ENCODE peak calls at places on chromosomes 6 and 20, in four cellular contexts. One of them, this sample, is unnamed.

GRCh38 chr20:31566658-31567379 is 38.3 kb upstream of the ID1 start:
- DNase-seq in tibial artery: no peak
- DNase-seq in adipocyte: no peak
- DNase-seq in choroid plexus epithelial cell: no peak
- DNase-seq in this sample: no peak

GRCh38 chr6:13715444-13715883 is 3.8 kb upstream of the RANBP9 start:
- DNase-seq in tibial artery: no peak
- DNase-seq in adipocyte: no peak
- DNase-seq in choroid plexus epithelial cell: no peak
- DNase-seq in this sample: peak

GRCh38 chr6:7998103-7998725 is 66.0 kb downstream of the BLOC1S5 start:
- DNase-seq in tibial artery: no peak
- DNase-seq in adipocyte: peak
- DNase-seq in choroid plexus epithelial cell: peak
- DNase-seq in this sample: peak

GRCh38 chr6:108118359-108118724 is 43.8 kb upstream of the OSTM1 start:
- DNase-seq in tibial artery: no peak
- DNase-seq in adipocyte: no peak
- DNase-seq in choroid plexus epithelial cell: no peak
- DNase-seq in this sample: no peak

GRCh38 chr6:44076366-44077200 is 50.7 kb downstream of the MRPL14 start:
- DNase-seq in tibial artery: no peak
- DNase-seq in adipocyte: no peak
- DNase-seq in choroid plexus epithelial cell: no peak
- DNase-seq in this sample: peak

GRCh38 chr6:6971369-6971768 is 136.4 kb upstream of the RREB1 start:
- DNase-seq in tibial artery: no peak
- DNase-seq in adipocyte: no peak
- DNase-seq in choroid plexus epithelial cell: no peak
- DNase-seq in this sample: no peak

GRCh38 chr6:9862603-9863167 is 552.2 kb downstream of the TFAP2A start:
- DNase-seq in tibial artery: no peak
- DNase-seq in adipocyte: no peak
- DNase-seq in choroid plexus epithelial cell: no peak
- DNase-seq in this sample: no peak

GRCh38 chr6:143564484-143565017 is 53.0 kb upstream of the FUCA2 start:
- DNase-seq in tibial artery: no peak
- DNase-seq in adipocyte: no peak
- DNase-seq in choroid plexus epithelial cell: no peak
- DNase-seq in this sample: no peak

GRCh38 chr6:159037746-159038290 is 7.0 kb downstream of the TAGAP start:
- DNase-seq in tibial artery: no peak
- DNase-seq in adipocyte: no peak
- DNase-seq in choroid plexus epithelial cell: no peak
- DNase-seq in this sample: no peak

GRCh38 chr6:13924949-13925881 is at the start of gene RNF182:
- DNase-seq in tibial artery: no peak
- DNase-seq in adipocyte: peak
- DNase-seq in choroid plexus epithelial cell: no peak
- DNase-seq in this sample: no peak

GRCh38 chr20:49656304-49656703 is 57.4 kb downstream of the B4GALT5 start:
- DNase-seq in tibial artery: no peak
- DNase-seq in adipocyte: peak
- DNase-seq in choroid plexus epithelial cell: no peak
- DNase-seq in this sample: no peak

GRCh38 chr6:150179030-150179429 is 36.2 kb downstream of the PPP1R14C start:
- DNase-seq in tibial artery: no peak
- DNase-seq in adipocyte: no peak
- DNase-seq in choroid plexus epithelial cell: no peak
- DNase-seq in this sample: no peak

GRCh38 chr20:16729080-16729479 is 746 bp upstream of the SNRPB2 start:
- DNase-seq in tibial artery: no peak
- DNase-seq in adipocyte: no peak
- DNase-seq in choroid plexus epithelial cell: no peak
- DNase-seq in this sample: no peak

GRCh38 chr20:16732506-16733152 is 2.8 kb downstream of the SNRPB2 start:
- DNase-seq in tibial artery: no peak
- DNase-seq in adipocyte: no peak
- DNase-seq in choroid plexus epithelial cell: no peak
- DNase-seq in this sample: peak

DNA sequence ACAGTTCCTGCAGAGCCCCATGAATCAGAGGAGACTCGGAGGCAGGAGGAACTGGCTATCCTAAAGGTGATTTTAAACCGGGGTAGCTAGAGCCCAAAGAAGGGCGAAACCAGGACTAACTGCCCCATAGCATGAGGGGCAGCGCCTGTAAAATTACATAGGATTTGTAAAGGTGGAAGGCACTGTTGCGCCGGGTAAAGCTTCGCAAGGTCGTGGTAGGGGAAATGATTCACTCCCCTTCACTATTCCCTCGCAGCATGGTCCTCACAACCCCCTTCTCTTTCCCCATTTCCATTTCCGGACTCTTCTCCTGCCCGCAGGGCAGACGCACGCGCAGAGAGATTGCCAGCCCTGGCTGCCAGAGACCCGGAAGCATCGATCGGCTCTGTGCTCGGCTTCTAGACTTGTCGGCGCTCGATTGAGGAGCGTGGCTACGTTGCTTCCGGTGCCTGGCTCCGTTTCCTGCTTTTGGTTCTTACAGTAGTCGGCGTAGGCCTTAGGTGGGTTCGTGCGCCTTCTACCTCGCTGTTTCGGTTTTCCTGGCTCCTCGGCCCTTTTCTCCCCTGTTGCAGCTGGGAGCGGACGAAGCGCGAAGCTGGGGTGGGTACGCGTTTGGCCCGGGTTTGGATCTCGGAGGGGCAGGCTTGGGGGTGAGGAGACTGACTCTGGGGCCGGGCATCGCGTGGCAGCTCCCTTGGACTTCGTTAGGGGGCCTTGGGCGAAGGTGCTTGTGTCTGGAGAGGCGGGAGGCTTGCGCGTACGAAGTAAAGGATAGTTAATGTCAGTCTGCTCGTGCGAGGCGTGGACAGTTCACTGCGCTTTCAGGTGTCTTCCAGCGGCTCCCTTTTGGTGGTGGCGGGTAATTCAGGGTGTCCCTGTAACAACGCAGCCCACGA is at the start of gene SNRPB2:
- DNase-seq in tibial artery: peak
- DNase-seq in adipocyte: peak
- DNase-seq in choroid plexus epithelial cell: peak
- DNase-seq in this sample: peak
- H3K4me3 ChIP-seq in tibial artery: peak
- H3K4me3 ChIP-seq in adipocyte: peak
- H3K4me3 ChIP-seq in choroid plexus epithelial cell: peak
- H3K4me3 ChIP-seq in this sample: peak

DNA sequence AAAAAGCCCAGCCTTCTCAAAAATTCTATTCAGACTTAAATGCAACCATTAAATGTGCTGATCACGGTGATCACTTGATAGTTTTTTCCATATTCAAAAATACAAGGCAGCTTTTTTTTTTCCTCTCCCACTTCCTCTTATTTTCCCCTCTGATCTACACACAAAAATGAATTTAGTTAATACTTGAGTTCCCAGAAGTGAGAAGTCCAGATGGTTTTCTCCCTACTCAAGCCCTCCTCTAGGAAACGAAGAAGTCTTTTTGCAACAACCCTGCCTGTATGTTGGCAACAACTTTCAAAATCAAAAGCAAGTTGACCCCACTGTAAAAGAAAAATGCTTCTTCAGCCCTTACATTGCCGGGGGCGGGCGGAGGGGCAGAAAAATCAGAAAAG is 24.3 kb downstream of the ARHGAP18 start:
- DNase-seq in tibial artery: no peak
- DNase-seq in adipocyte: no peak
- DNase-seq in choroid plexus epithelial cell: no peak
- DNase-seq in this sample: no peak
- H3K4me3 ChIP-seq in tibial artery: no peak
- H3K4me3 ChIP-seq in adipocyte: no peak
- H3K4me3 ChIP-seq in choroid plexus epithelial cell: no peak
- H3K4me3 ChIP-seq in this sample: no peak

GRCh38 chr20:17827759-17828559 is 128.2 kb downstream of the BANF2 start:
- DNase-seq in tibial artery: no peak
- DNase-seq in adipocyte: no peak
- DNase-seq in choroid plexus epithelial cell: no peak
- DNase-seq in this sample: no peak
- H3K4me3 ChIP-seq in tibial artery: no peak
- H3K4me3 ChIP-seq in adipocyte: no peak
- H3K4me3 ChIP-seq in choroid plexus epithelial cell: no peak
- H3K4me3 ChIP-seq in this sample: no peak

GRCh38 chr20:52269327-52269726 is 77.7 kb upstream of the ZFP64 start:
- DNase-seq in tibial artery: no peak
- DNase-seq in adipocyte: peak
- DNase-seq in choroid plexus epithelial cell: no peak
- DNase-seq in this sample: no peak

GRCh38 chr20:52269926-52270325 is 78.3 kb upstream of the ZFP64 start:
- DNase-seq in tibial artery: no peak
- DNase-seq in adipocyte: no peak
- DNase-seq in choroid plexus epithelial cell: no peak
- DNase-seq in this sample: no peak

GRCh38 chr20:52267418-52267817 is 75.8 kb upstream of the ZFP64 start:
- DNase-seq in tibial artery: no peak
- DNase-seq in adipocyte: no peak
- DNase-seq in choroid plexus epithelial cell: no peak
- DNase-seq in this sample: no peak

DNA sequence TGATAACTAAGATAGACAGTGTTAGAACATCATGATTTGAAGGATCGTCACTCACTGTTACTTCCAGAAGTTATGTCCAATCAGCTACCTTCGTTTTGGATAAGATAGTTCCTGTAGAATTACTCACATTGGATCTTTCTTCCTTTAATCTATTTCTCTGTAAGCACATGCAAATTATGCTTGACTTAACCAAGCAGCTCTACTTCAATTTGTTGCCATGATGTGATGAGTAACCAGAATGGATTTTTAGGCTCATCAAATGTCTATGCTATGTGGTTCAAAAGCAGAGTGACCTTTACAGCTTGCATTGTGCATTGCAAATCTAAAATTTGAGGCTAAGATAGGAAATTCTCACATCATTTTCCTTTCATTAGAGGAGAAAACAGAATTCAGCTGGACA is 76.6 kb upstream of the ZFP64 start:
- DNase-seq in tibial artery: no peak
- DNase-seq in adipocyte: no peak
- DNase-seq in choroid plexus epithelial cell: peak
- DNase-seq in this sample: peak
- H3K4me3 ChIP-seq in tibial artery: no peak
- H3K4me3 ChIP-seq in adipocyte: no peak
- H3K4me3 ChIP-seq in choroid plexus epithelial cell: no peak
- H3K4me3 ChIP-seq in this sample: no peak

GRCh38 chr6:137811912-137812553 is 55.0 kb upstream of the TNFAIP3 start:
- DNase-seq in tibial artery: no peak
- DNase-seq in adipocyte: no peak
- DNase-seq in choroid plexus epithelial cell: peak
- DNase-seq in this sample: no peak
- H3K4me3 ChIP-seq in tibial artery: no peak
- H3K4me3 ChIP-seq in adipocyte: no peak
- H3K4me3 ChIP-seq in choroid plexus epithelial cell: no peak
- H3K4me3 ChIP-seq in this sample: no peak

GRCh38 chr6:64589961-64590360 is 954.4 kb downstream of the PHF3 start:
- DNase-seq in tibial artery: no peak
- DNase-seq in adipocyte: no peak
- DNase-seq in choroid plexus epithelial cell: no peak
- DNase-seq in this sample: no peak
- H3K4me3 ChIP-seq in tibial artery: no peak
- H3K4me3 ChIP-seq in adipocyte: no peak
- H3K4me3 ChIP-seq in choroid plexus epithelial cell: no peak
- H3K4me3 ChIP-seq in this sample: no peak

DNA sequence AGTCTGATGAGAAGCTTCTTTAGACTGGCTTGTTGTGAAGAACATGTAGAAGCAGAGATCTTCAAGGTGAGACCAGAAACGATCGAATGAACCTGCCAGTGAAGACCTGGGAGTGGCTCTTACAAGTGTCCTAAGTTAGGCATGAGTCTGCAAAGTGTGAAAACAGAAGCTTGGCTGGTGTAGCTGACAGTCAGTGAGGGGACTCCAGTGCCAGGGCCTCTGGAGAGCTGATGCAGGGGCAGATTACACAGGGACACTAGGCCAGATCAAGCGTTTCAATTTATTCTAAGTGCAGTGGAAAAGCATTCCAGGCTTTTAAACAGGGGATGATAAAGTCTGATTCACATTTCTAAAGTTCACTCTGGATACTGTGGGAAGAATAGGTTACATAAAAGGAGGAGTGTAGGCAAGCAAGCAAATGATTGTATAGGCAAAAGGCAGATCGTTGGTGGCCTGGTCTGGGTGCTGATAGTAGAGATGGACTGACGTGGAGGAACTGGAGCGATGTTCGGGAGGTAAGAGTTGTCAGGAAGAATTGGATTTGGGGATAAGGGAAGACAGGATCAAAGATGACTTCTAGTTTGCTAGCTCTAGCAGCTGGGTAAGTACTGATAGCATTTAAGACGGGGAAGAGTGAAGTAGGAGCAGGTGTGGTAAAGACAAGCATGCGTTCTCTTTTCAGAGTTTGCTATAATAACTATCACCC is 133.5 kb downstream of the MAN1A1 start:
- DNase-seq in tibial artery: no peak
- DNase-seq in adipocyte: no peak
- DNase-seq in choroid plexus epithelial cell: no peak
- DNase-seq in this sample: no peak
- H3K4me3 ChIP-seq in tibial artery: no peak
- H3K4me3 ChIP-seq in adipocyte: no peak
- H3K4me3 ChIP-seq in choroid plexus epithelial cell: no peak
- H3K4me3 ChIP-seq in this sample: no peak

GRCh38 chr20:44355503-44356352 is at the start of gene HNF4A:
- DNase-seq in tibial artery: no peak
- DNase-seq in adipocyte: no peak
- DNase-seq in choroid plexus epithelial cell: no peak
- DNase-seq in this sample: no peak
- H3K4me3 ChIP-seq in tibial artery: no peak
- H3K4me3 ChIP-seq in adipocyte: no peak
- H3K4me3 ChIP-seq in choroid plexus epithelial cell: no peak
- H3K4me3 ChIP-seq in this sample: no peak